ENCODE peak calls at places on chromosomes 1 and 21, in seven cellular contexts. H is ascending aorta, D is NCI-H1092, Q is fibroblast of the aortic adventitia, B is left kidney, Z is NCI-H2171 treated with DMSO at 0.1 percent for 48 hours, F is fibroblast of villous mesenchyme. R is an unnamed sample.

GRCh38 chr1:213905315-213905714 is 82.5 kb upstream of the PROX1 start:
- DNase-seq in Q (no peak), H (no peak), B (no peak), F (no peak), D (no peak), Z (no peak), R (no peak)

GRCh38 chr1:67629370-67630075 is 55.5 kb upstream of the GADD45A start:
- DNase-seq in F (no peak), B (no peak), Z (no peak), D (no peak), H (no peak), Q (peak), R (no peak)

GRCh38 chr1:227926216-227926791 is 21.4 kb downstream of the WNT9A start:
- DNase-seq in Q (no peak), B (no peak), F (no peak), Z (no peak), H (no peak), D (no peak), R (no peak)

GRCh38 chr21:25568230-25568629 is 39.1 kb downstream of the MRPL39 start:
- DNase-seq in B (peak), Q (peak), D (no peak), H (no peak), Z (no peak), F (peak), R (no peak)

GRCh38 chr1:234913771-234914170 is 214.9 kb downstream of the TOMM20 start:
- DNase-seq in Q (no peak), B (no peak), D (no peak), H (no peak), Z (no peak), F (no peak), R (no peak)

GRCh38 chr21:39088831-39089380 is 94.3 kb downstream of the PSMG1 start:
- DNase-seq in B (no peak), D (no peak), Z (no peak), F (peak), H (peak), Q (peak), R (no peak)

GRCh38 chr1:48524892-48525467 is 53.0 kb upstream of the SPATA6 start:
- DNase-seq in H (no peak), B (no peak), Q (no peak), Z (no peak), F (no peak), D (no peak), R (no peak)

GRCh38 chr1:14820320-14821085 is 222.0 kb downstream of the KAZN start:
- DNase-seq in B (no peak), Z (peak), H (no peak), F (no peak), D (no peak), Q (no peak), R (no peak)

GRCh38 chr1:83511327-83511726 is 487.6 kb downstream of the TTLL7 start:
- DNase-seq in D (peak), B (peak), F (no peak), H (no peak), Z (no peak), Q (peak), R (no peak)

GRCh38 chr1:17595602-17595925 is 56.1 kb downstream of the ARHGEF10L start:
- DNase-seq in B (no peak), Z (no peak), H (no peak), Q (no peak), D (no peak), F (no peak), R (no peak)

GRCh38 chr1:188689542-188689941 is 1788.1 kb downstream of the BRINP3 start:
- DNase-seq in H (no peak), Q (no peak), Z (peak), B (no peak), D (no peak), F (no peak), R (no peak)

GRCh38 chr1:78619446-78619802 is 824 bp upstream of the IFI44L start:
- DNase-seq in B (no peak), Q (no peak), Z (no peak), D (no peak), F (no peak), H (no peak), R (no peak)

GRCh38 chr1:26848947-26849774 is 13.8 kb upstream of the SFN start:
- DNase-seq in Z (no peak), H (peak), D (no peak), Q (peak), B (no peak), F (peak), R (peak)

GRCh38 chr1:153404768-153405167 is 11.6 kb upstream of the S100A7A start:
- DNase-seq in H (no peak), B (peak), D (no peak), Q (no peak), F (no peak), Z (no peak), R (no peak)

GRCh38 chr1:196277860-196278259 is 330.4 kb downstream of the KCNT2 start:
- DNase-seq in H (no peak), Z (no peak), F (no peak), B (no peak), Q (no peak), D (no peak), R (no peak)

GRCh38 chr1:62240651-62241050 is 46.0 kb downstream of the L1TD1 start:
- DNase-seq in Z (no peak), F (no peak), Q (no peak), B (no peak), H (no peak), D (no peak), R (no peak)

GRCh38 chr1:174964261-174964984 is 35.3 kb upstream of the CACYBP start:
- DNase-seq in D (no peak), Q (peak), H (no peak), F (peak), B (no peak), Z (peak), R (no peak)

GRCh38 chr1:213884942-213885341 is 102.8 kb upstream of the PROX1 start:
- DNase-seq in Q (no peak), B (no peak), D (no peak), Z (no peak), F (no peak), H (no peak), R (no peak)

GRCh38 chr1:182662121-182662890 is 22.1 kb downstream of the RGS8 start:
- DNase-seq in H (no peak), D (no peak), Z (no peak), F (no peak), B (no peak), Q (no peak), R (no peak)

GRCh38 chr1:94660994-94661393 is 119.4 kb upstream of the F3 start:
- DNase-seq in D (no peak), H (no peak), Q (no peak), F (no peak), Z (no peak), B (peak), R (no peak)

GRCh38 chr1:47507140-47507539 is 69.3 kb downstream of the FOXD2 start:
- DNase-seq in H (no peak), D (no peak), Z (no peak), Q (no peak), F (no peak), B (no peak), R (no peak)

GRCh38 chr1:226482975-226483660 is 65.4 kb upstream of the STUM start:
- DNase-seq in Q (no peak), H (no peak), D (no peak), F (no peak), B (peak), Z (no peak), R (no peak)

GRCh38 chr1:89130716-89131115 is 4.8 kb upstream of the GBP2 start:
- DNase-seq in F (no peak), Q (peak), D (no peak), Z (no peak), H (no peak), B (no peak), R (no peak)

GRCh38 chr1:68199603-68200002 is 32.7 kb downstream of the WLS start:
- DNase-seq in Q (no peak), F (no peak), D (no peak), H (no peak), Z (no peak), B (no peak), R (no peak)

GRCh38 chr1:152047954-152048640 is 11.3 kb upstream of the S100A11 start:
- DNase-seq in B (peak), Z (peak), D (no peak), F (peak), Q (peak), H (peak), R (peak)

GRCh38 chr1:36350659-36351171 is 27.3 kb upstream of the EVA1B start:
- DNase-seq in Z (no peak), F (peak), D (no peak), H (no peak), B (no peak), Q (peak), R (no peak)

GRCh38 chr1:196777603-196778002 is 3.0 kb downstream of the CFHR3 start:
- DNase-seq in F (no peak), Q (no peak), D (no peak), Z (no peak), B (no peak), H (no peak), R (no peak)

GRCh38 chr1:158999301-159000069 is 10.2 kb upstream of the IFI16 start:
- DNase-seq in H (no peak), F (peak), Z (no peak), B (peak), D (no peak), Q (peak), R (peak)

GRCh38 chr1:97603776-97604175 is 317.1 kb downstream of the DPYD start:
- DNase-seq in Q (peak), B (peak), H (no peak), D (no peak), F (peak), Z (no peak), R (no peak)